ENCODE peak calls at places on chromosomes 3 and 15, in seven cellular contexts. One of them, this sample, is unnamed.
A peak's percentile ranks its signal among the peaks of the same experiment; 100 is the strongest.

GRCh38 chr3:194333212-194333980 is 17.7 kb downstream of the CPN2 start:
- DNase-seq in A673: peak; percentile 93
- DNase-seq in fibroblast of lung: peak; percentile 78
- DNase-seq in epithelial cell of prostate: no peak
- DNase-seq in DMS 273 treated with DMSO at 0.1 percent for 48 hours: no peak
- DNase-seq in iris pigment epithelial cell: peak; percentile 83
- DNase-seq in neuronal stem cell: peak; percentile 86
- DNase-seq in this sample: peak; percentile 72

GRCh38 chr3:171156455-171157005 is 130.0 kb upstream of the SLC2A2 start:
- DNase-seq in A673: no peak
- DNase-seq in fibroblast of lung: peak; percentile 94
- DNase-seq in epithelial cell of prostate: no peak
- DNase-seq in DMS 273 treated with DMSO at 0.1 percent for 48 hours: peak; percentile 20
- DNase-seq in iris pigment epithelial cell: peak; percentile 52
- DNase-seq in neuronal stem cell: no peak
- DNase-seq in this sample: no peak

GRCh38 chr3:2869905-2870304 is 240.3 kb downstream of the IL5RA start:
- DNase-seq in A673: no peak
- DNase-seq in fibroblast of lung: no peak
- DNase-seq in epithelial cell of prostate: no peak
- DNase-seq in DMS 273 treated with DMSO at 0.1 percent for 48 hours: no peak
- DNase-seq in iris pigment epithelial cell: no peak
- DNase-seq in neuronal stem cell: no peak
- DNase-seq in this sample: no peak

GRCh38 chr15:57432141-57432701 is 55.9 kb downstream of the CGNL1 start:
- DNase-seq in A673: peak; percentile 44
- DNase-seq in fibroblast of lung: peak; percentile 77
- DNase-seq in epithelial cell of prostate: no peak
- DNase-seq in DMS 273 treated with DMSO at 0.1 percent for 48 hours: peak; percentile 61
- DNase-seq in iris pigment epithelial cell: no peak
- DNase-seq in neuronal stem cell: no peak
- DNase-seq in this sample: no peak

GRCh38 chr3:107612581-107613182 is 89.9 kb downstream of the BBX start:
- DNase-seq in A673: no peak
- DNase-seq in fibroblast of lung: no peak
- DNase-seq in epithelial cell of prostate: no peak
- DNase-seq in DMS 273 treated with DMSO at 0.1 percent for 48 hours: no peak
- DNase-seq in iris pigment epithelial cell: no peak
- DNase-seq in neuronal stem cell: no peak
- DNase-seq in this sample: no peak

GRCh38 chr3:154758109-154758868 is 321.8 kb upstream of the MME start:
- DNase-seq in A673: peak; percentile 31
- DNase-seq in fibroblast of lung: peak; percentile 21
- DNase-seq in epithelial cell of prostate: no peak
- DNase-seq in DMS 273 treated with DMSO at 0.1 percent for 48 hours: no peak
- DNase-seq in iris pigment epithelial cell: peak; percentile 62
- DNase-seq in neuronal stem cell: no peak
- DNase-seq in this sample: no peak

GRCh38 chr15:56234804-56235203 is 8.9 kb downstream of the RFX7 start:
- DNase-seq in A673: no peak
- DNase-seq in fibroblast of lung: no peak
- DNase-seq in epithelial cell of prostate: no peak
- DNase-seq in DMS 273 treated with DMSO at 0.1 percent for 48 hours: no peak
- DNase-seq in iris pigment epithelial cell: peak; percentile 18
- DNase-seq in neuronal stem cell: no peak
- DNase-seq in this sample: no peak

GRCh38 chr3:160830792-160831191 is 74.8 kb downstream of the PPM1L start:
- DNase-seq in A673: no peak
- DNase-seq in fibroblast of lung: no peak
- DNase-seq in epithelial cell of prostate: no peak
- DNase-seq in DMS 273 treated with DMSO at 0.1 percent for 48 hours: no peak
- DNase-seq in iris pigment epithelial cell: peak; percentile 4
- DNase-seq in neuronal stem cell: no peak
- DNase-seq in this sample: no peak

GRCh38 chr3:189349772-189350171 is 178.0 kb downstream of the TPRG1 start:
- DNase-seq in A673: no peak
- DNase-seq in fibroblast of lung: peak; percentile 76
- DNase-seq in epithelial cell of prostate: no peak
- DNase-seq in DMS 273 treated with DMSO at 0.1 percent for 48 hours: no peak
- DNase-seq in iris pigment epithelial cell: peak; percentile 5
- DNase-seq in neuronal stem cell: no peak
- DNase-seq in this sample: no peak

GRCh38 chr3:106006001-106006400 is 137.2 kb upstream of the CBLB start:
- DNase-seq in A673: no peak
- DNase-seq in fibroblast of lung: peak; percentile 97
- DNase-seq in epithelial cell of prostate: peak; percentile 88
- DNase-seq in DMS 273 treated with DMSO at 0.1 percent for 48 hours: no peak
- DNase-seq in iris pigment epithelial cell: peak; percentile 95
- DNase-seq in neuronal stem cell: no peak
- DNase-seq in this sample: no peak

GRCh38 chr3:187025656-187026320 is 95.5 kb downstream of the ST6GAL1 start:
- DNase-seq in A673: no peak
- DNase-seq in fibroblast of lung: no peak
- DNase-seq in epithelial cell of prostate: no peak
- DNase-seq in DMS 273 treated with DMSO at 0.1 percent for 48 hours: no peak
- DNase-seq in iris pigment epithelial cell: no peak
- DNase-seq in neuronal stem cell: no peak
- DNase-seq in this sample: no peak

GRCh38 chr15:51369451-51369761 is 28.0 kb downstream of the GLDN start:
- DNase-seq in A673: no peak
- DNase-seq in fibroblast of lung: no peak
- DNase-seq in epithelial cell of prostate: no peak
- DNase-seq in DMS 273 treated with DMSO at 0.1 percent for 48 hours: no peak
- DNase-seq in iris pigment epithelial cell: no peak
- DNase-seq in neuronal stem cell: no peak
- DNase-seq in this sample: no peak

GRCh38 chr3:157594413-157594812 is 91.2 kb upstream of the VEPH1 start:
- DNase-seq in A673: peak; percentile 18
- DNase-seq in fibroblast of lung: no peak
- DNase-seq in epithelial cell of prostate: no peak
- DNase-seq in DMS 273 treated with DMSO at 0.1 percent for 48 hours: no peak
- DNase-seq in iris pigment epithelial cell: no peak
- DNase-seq in neuronal stem cell: no peak
- DNase-seq in this sample: no peak

GRCh38 chr15:63945838-63946298 is 100.4 kb downstream of the DAPK2 start:
- DNase-seq in A673: no peak
- DNase-seq in fibroblast of lung: peak; percentile 4
- DNase-seq in epithelial cell of prostate: peak; percentile 86
- DNase-seq in DMS 273 treated with DMSO at 0.1 percent for 48 hours: no peak
- DNase-seq in iris pigment epithelial cell: no peak
- DNase-seq in neuronal stem cell: no peak
- DNase-seq in this sample: peak; percentile 92

GRCh38 chr3:149363053-149363452 is 14.4 kb downstream of the TM4SF1 start:
- DNase-seq in A673: no peak
- DNase-seq in fibroblast of lung: peak; percentile 42
- DNase-seq in epithelial cell of prostate: no peak
- DNase-seq in DMS 273 treated with DMSO at 0.1 percent for 48 hours: no peak
- DNase-seq in iris pigment epithelial cell: no peak
- DNase-seq in neuronal stem cell: no peak
- DNase-seq in this sample: no peak

GRCh38 chr3:46702246-46703012 is 1.2 kb downstream of the TMIE start:
- DNase-seq in A673: no peak
- DNase-seq in fibroblast of lung: no peak
- DNase-seq in epithelial cell of prostate: no peak
- DNase-seq in DMS 273 treated with DMSO at 0.1 percent for 48 hours: no peak
- DNase-seq in iris pigment epithelial cell: no peak
- DNase-seq in neuronal stem cell: no peak
- DNase-seq in this sample: no peak

GRCh38 chr3:172042136-172042535 is 2.8 kb downstream of the FNDC3B start:
- DNase-seq in A673: no peak
- DNase-seq in fibroblast of lung: peak; percentile 40
- DNase-seq in epithelial cell of prostate: no peak
- DNase-seq in DMS 273 treated with DMSO at 0.1 percent for 48 hours: no peak
- DNase-seq in iris pigment epithelial cell: no peak
- DNase-seq in neuronal stem cell: no peak
- DNase-seq in this sample: no peak

GRCh38 chr3:149342413-149343340 is 9.2 kb upstream of the TM4SF18 start:
- DNase-seq in A673: peak; percentile 43
- DNase-seq in fibroblast of lung: peak; percentile 94
- DNase-seq in epithelial cell of prostate: peak; percentile 80
- DNase-seq in DMS 273 treated with DMSO at 0.1 percent for 48 hours: no peak
- DNase-seq in iris pigment epithelial cell: peak; percentile 95
- DNase-seq in neuronal stem cell: no peak
- DNase-seq in this sample: no peak

GRCh38 chr15:74997161-74997942 is 2.0 kb downstream of the SCAMP5 start:
- DNase-seq in A673: no peak
- DNase-seq in fibroblast of lung: no peak
- DNase-seq in epithelial cell of prostate: no peak
- DNase-seq in DMS 273 treated with DMSO at 0.1 percent for 48 hours: no peak
- DNase-seq in iris pigment epithelial cell: no peak
- DNase-seq in neuronal stem cell: no peak
- DNase-seq in this sample: no peak

GRCh38 chr3:62732183-62732904 is 142.9 kb downstream of the CADPS start:
- DNase-seq in A673: no peak
- DNase-seq in fibroblast of lung: no peak
- DNase-seq in epithelial cell of prostate: no peak
- DNase-seq in DMS 273 treated with DMSO at 0.1 percent for 48 hours: no peak
- DNase-seq in iris pigment epithelial cell: no peak
- DNase-seq in neuronal stem cell: no peak
- DNase-seq in this sample: no peak